ENCODE peak calls at places on chromosome 2, in seven cellular contexts. One of them, this sample, is unnamed.

GRCh38 chr2:238507836-238508235 is 81.1 kb downstream of the ASB1 start:
- DNase-seq in NCI-H446 treated with DMSO at 0.1 percent for 48 hours: no peak
- DNase-seq in dorsolateral prefrontal cortex: no peak
- DNase-seq in nephron progenitor cell: no peak
- DNase-seq in choroid plexus epithelial cell: no peak
- DNase-seq in left ventricle myocardium superior: no peak
- DNase-seq in osteocyte: no peak
- DNase-seq in this sample: no peak

GRCh38 chr2:144137705-144138428 is 382.1 kb downstream of the ZEB2 start:
- DNase-seq in dorsolateral prefrontal cortex: no peak
- DNase-seq in left ventricle myocardium superior: no peak
- DNase-seq in osteocyte: no peak
- DNase-seq in NCI-H446 treated with DMSO at 0.1 percent for 48 hours: no peak
- DNase-seq in nephron progenitor cell: no peak
- DNase-seq in choroid plexus epithelial cell: peak
- DNase-seq in this sample: peak

GRCh38 chr2:45435316-45435715 is 175.8 kb downstream of the SRBD1 start:
- DNase-seq in osteocyte: no peak
- DNase-seq in dorsolateral prefrontal cortex: no peak
- DNase-seq in nephron progenitor cell: no peak
- DNase-seq in left ventricle myocardium superior: no peak
- DNase-seq in choroid plexus epithelial cell: peak
- DNase-seq in NCI-H446 treated with DMSO at 0.1 percent for 48 hours: no peak
- DNase-seq in this sample: peak

GRCh38 chr2:140650825-140651224 is 1480.0 kb downstream of the LRP1B start:
- DNase-seq in choroid plexus epithelial cell: peak
- DNase-seq in osteocyte: no peak
- DNase-seq in dorsolateral prefrontal cortex: no peak
- DNase-seq in NCI-H446 treated with DMSO at 0.1 percent for 48 hours: no peak
- DNase-seq in left ventricle myocardium superior: no peak
- DNase-seq in nephron progenitor cell: no peak
- DNase-seq in this sample: peak

GRCh38 chr2:19059076-19059475 is 299.3 kb downstream of the OSR1 start:
- DNase-seq in NCI-H446 treated with DMSO at 0.1 percent for 48 hours: no peak
- DNase-seq in left ventricle myocardium superior: no peak
- DNase-seq in dorsolateral prefrontal cortex: no peak
- DNase-seq in choroid plexus epithelial cell: no peak
- DNase-seq in osteocyte: no peak
- DNase-seq in nephron progenitor cell: no peak
- DNase-seq in this sample: no peak

GRCh38 chr2:118437501-118437900 is 349.2 kb downstream of the INSIG2 start:
- DNase-seq in choroid plexus epithelial cell: no peak
- DNase-seq in osteocyte: no peak
- DNase-seq in dorsolateral prefrontal cortex: no peak
- DNase-seq in left ventricle myocardium superior: no peak
- DNase-seq in NCI-H446 treated with DMSO at 0.1 percent for 48 hours: no peak
- DNase-seq in nephron progenitor cell: no peak
- DNase-seq in this sample: no peak

GRCh38 chr2:233867993-233868532 is at the start of gene MSL3B:
- DNase-seq in NCI-H446 treated with DMSO at 0.1 percent for 48 hours: peak
- DNase-seq in choroid plexus epithelial cell: peak
- DNase-seq in osteocyte: no peak
- DNase-seq in nephron progenitor cell: peak
- DNase-seq in left ventricle myocardium superior: peak
- DNase-seq in dorsolateral prefrontal cortex: no peak
- DNase-seq in this sample: peak

GRCh38 chr2:241763551-241764271 is 12.9 kb upstream of the GAL3ST2 start:
- DNase-seq in osteocyte: no peak
- DNase-seq in left ventricle myocardium superior: no peak
- DNase-seq in nephron progenitor cell: no peak
- DNase-seq in NCI-H446 treated with DMSO at 0.1 percent for 48 hours: no peak
- DNase-seq in dorsolateral prefrontal cortex: no peak
- DNase-seq in choroid plexus epithelial cell: no peak
- DNase-seq in this sample: no peak

GRCh38 chr2:101011152-101011551 is 9.1 kb downstream of the RPL31 start:
- DNase-seq in left ventricle myocardium superior: no peak
- DNase-seq in osteocyte: peak
- DNase-seq in NCI-H446 treated with DMSO at 0.1 percent for 48 hours: no peak
- DNase-seq in nephron progenitor cell: no peak
- DNase-seq in choroid plexus epithelial cell: no peak
- DNase-seq in dorsolateral prefrontal cortex: no peak
- DNase-seq in this sample: no peak

GRCh38 chr2:42009657-42010580 is 37.9 kb upstream of the PKDCC start:
- DNase-seq in choroid plexus epithelial cell: peak
- DNase-seq in left ventricle myocardium superior: no peak
- DNase-seq in nephron progenitor cell: no peak
- DNase-seq in osteocyte: no peak
- DNase-seq in dorsolateral prefrontal cortex: no peak
- DNase-seq in NCI-H446 treated with DMSO at 0.1 percent for 48 hours: no peak
- DNase-seq in this sample: peak

GRCh38 chr2:59196511-59196910 is 955.4 kb upstream of the FANCL start:
- DNase-seq in NCI-H446 treated with DMSO at 0.1 percent for 48 hours: no peak
- DNase-seq in osteocyte: no peak
- DNase-seq in nephron progenitor cell: no peak
- DNase-seq in left ventricle myocardium superior: no peak
- DNase-seq in dorsolateral prefrontal cortex: no peak
- DNase-seq in choroid plexus epithelial cell: peak
- DNase-seq in this sample: peak

GRCh38 chr2:2708575-2708974 is 377.5 kb upstream of the MYT1L start:
- DNase-seq in osteocyte: no peak
- DNase-seq in dorsolateral prefrontal cortex: no peak
- DNase-seq in choroid plexus epithelial cell: no peak
- DNase-seq in nephron progenitor cell: no peak
- DNase-seq in NCI-H446 treated with DMSO at 0.1 percent for 48 hours: peak
- DNase-seq in left ventricle myocardium superior: no peak
- DNase-seq in this sample: no peak

GRCh38 chr2:62158444-62159121 is 37.3 kb upstream of the B3GNT2 start:
- DNase-seq in dorsolateral prefrontal cortex: no peak
- DNase-seq in left ventricle myocardium superior: peak
- DNase-seq in NCI-H446 treated with DMSO at 0.1 percent for 48 hours: no peak
- DNase-seq in choroid plexus epithelial cell: no peak
- DNase-seq in osteocyte: no peak
- DNase-seq in nephron progenitor cell: no peak
- DNase-seq in this sample: no peak

GRCh38 chr2:180063494-180063893 is 56.4 kb upstream of the CWC22 start:
- DNase-seq in choroid plexus epithelial cell: no peak
- DNase-seq in nephron progenitor cell: no peak
- DNase-seq in NCI-H446 treated with DMSO at 0.1 percent for 48 hours: no peak
- DNase-seq in left ventricle myocardium superior: no peak
- DNase-seq in dorsolateral prefrontal cortex: no peak
- DNase-seq in osteocyte: no peak
- DNase-seq in this sample: no peak

GRCh38 chr2:170930132-170931109 is 1.4 kb downstream of the GORASP2 start:
- DNase-seq in dorsolateral prefrontal cortex: no peak
- DNase-seq in osteocyte: no peak
- DNase-seq in left ventricle myocardium superior: no peak
- DNase-seq in NCI-H446 treated with DMSO at 0.1 percent for 48 hours: peak
- DNase-seq in nephron progenitor cell: no peak
- DNase-seq in choroid plexus epithelial cell: peak
- DNase-seq in this sample: peak